ENCODE peak calls at places on chromosomes 5 and 9, in ten cellular contexts. U is psoas muscle, Z is right atrium auricular region, C is B cell, D is activated B cell treated with CpG ODN at 0.5 μM for 24 hours, M is foreskin fibroblast, E is BJ, Q is epithelial cell of esophagus, H is WTC11, L is AG10803. J is an unnamed sample.

GRCh38 chr5:68839019-68839552 is 254.7 kb upstream of the SLC30A5 start:
- DNase-seq in U (peak), Z (no peak), C (no peak), D (no peak), M (peak), E (peak), Q (peak), H (no peak), L (peak), J (no peak)

GRCh38 chr9:137021574-137021978 is 6.5 kb downstream of the ABCA2 start:
- DNase-seq in U (no peak), Z (no peak), C (no peak), D (no peak), M (no peak), E (no peak), Q (no peak), H (no peak), L (no peak), J (no peak)

GRCh38 chr9:130442746-130443455 is 1.9 kb upstream of the ASS1 start:
- DNase-seq in U (peak), Z (no peak), C (no peak), D (no peak), M (no peak), E (no peak), Q (no peak), H (no peak), L (no peak), J (no peak)

GRCh38 chr5:16819522-16820167 is 116.4 kb downstream of the MYO10 start:
- DNase-seq in U (no peak), Z (no peak), C (no peak), D (no peak), M (peak), E (peak), Q (peak), H (no peak), L (peak), J (no peak)

GRCh38 chr5:146394486-146394885 is 52.6 kb upstream of the TCERG1 start:
- DNase-seq in U (no peak), Z (no peak), C (no peak), D (no peak), M (no peak), E (no peak), Q (no peak), H (no peak), L (no peak), J (no peak)

GRCh38 chr5:72658767-72659540 is 151.7 kb upstream of the ZNF366 start:
- DNase-seq in U (no peak), Z (no peak), C (no peak), D (no peak), M (peak), E (no peak), Q (no peak), H (no peak), L (peak), J (no peak)

GRCh38 chr9:93228453-93228852 is 44.5 kb downstream of the WNK2 start:
- DNase-seq in U (peak), Z (no peak), C (no peak), D (no peak), M (no peak), E (no peak), Q (no peak), H (no peak), L (no peak), J (no peak)

GRCh38 chr5:60354322-60354721 is 345.6 kb downstream of the DEPDC1B start:
- DNase-seq in U (no peak), Z (no peak), C (no peak), D (no peak), M (no peak), E (no peak), Q (no peak), H (no peak), L (no peak), J (no peak)

GRCh38 chr5:115831163-115831768 is 10.1 kb downstream of the ATG12 start:
- DNase-seq in U (no peak), Z (no peak), C (peak), D (no peak), M (peak), E (no peak), Q (peak), H (no peak), L (peak), J (peak)

GRCh38 chr9:134770972-134771971 is 109.3 kb upstream of the FCN2 start:
- DNase-seq in U (no peak), Z (no peak), C (no peak), D (no peak), M (no peak), E (no peak), Q (no peak), H (no peak), L (no peak), J (no peak)

GRCh38 chr5:75089137-75089536 is 36.8 kb upstream of the GCNT4 start:
- DNase-seq in U (no peak), Z (no peak), C (no peak), D (no peak), M (peak), E (no peak), Q (peak), H (no peak), L (no peak), J (no peak)

GRCh38 chr5:39464096-39464495 is 39.3 kb upstream of the DAB2 start:
- DNase-seq in U (no peak), Z (no peak), C (no peak), D (no peak), M (no peak), E (no peak), Q (no peak), H (no peak), L (peak), J (no peak)

GRCh38 chr9:21549251-21549765 is 67.2 kb upstream of the IFNE start:
- DNase-seq in U (no peak), Z (no peak), C (no peak), D (no peak), M (peak), E (peak), Q (peak), H (no peak), L (peak), J (peak)

GRCh38 chr5:170216262-170216864 is 16.4 kb upstream of the C5orf58 start:
- DNase-seq in U (no peak), Z (no peak), C (no peak), D (no peak), M (peak), E (no peak), Q (peak), H (peak), L (peak), J (peak)

GRCh38 chr5:29162297-29162696 is 2031.2 kb upstream of the CDH6 start:
- DNase-seq in U (no peak), Z (no peak), C (no peak), D (no peak), M (no peak), E (no peak), Q (no peak), H (no peak), L (no peak), J (no peak)

GRCh38 chr5:168706655-168707069 is 127.5 kb upstream of the PANK3 start:
- DNase-seq in U (no peak), Z (no peak), C (no peak), D (no peak), M (peak), E (no peak), Q (peak), H (peak), L (peak), J (peak)

GRCh38 chr9:31950756-31951155 is 433.7 kb upstream of the ACO1 start:
- DNase-seq in U (no peak), Z (no peak), C (no peak), D (no peak), M (no peak), E (no peak), Q (no peak), H (peak), L (no peak), J (no peak)

GRCh38 chr9:116661037-116661954 is 25.8 kb upstream of the TRIM32 start:
- DNase-seq in U (no peak), Z (no peak), C (no peak), D (no peak), M (peak), E (peak), Q (peak), H (no peak), L (peak), J (peak)

GRCh38 chr5:83265318-83265717 is 188.0 kb downstream of the XRCC4 start:
- DNase-seq in U (no peak), Z (no peak), C (no peak), D (no peak), M (peak), E (no peak), Q (no peak), H (no peak), L (no peak), J (peak)

GRCh38 chr5:140926903-140927573 is 939 bp downstream of the PCDHAC1 start:
- DNase-seq in U (peak), Z (peak), C (no peak), D (no peak), M (peak), E (no peak), Q (peak), H (peak), L (peak), J (peak)

GRCh38 chr5:54990751-54991349 is 5.5 kb upstream of the ESM1 start:
- DNase-seq in U (no peak), Z (no peak), C (no peak), D (no peak), M (peak), E (peak), Q (peak), H (no peak), L (peak), J (no peak)

GRCh38 chr5:134438641-134439621 is 27.2 kb upstream of the CDKN2AIPNL start:
- DNase-seq in U (peak), Z (peak), C (no peak), D (no peak), M (peak), E (peak), Q (peak), H (peak), L (peak), J (peak)
- TF ChIP-seq CTCF in U (no peak), Z (no peak), C (no peak), D (no peak), M (no peak), E (no peak), Q (peak), H (no peak), L (peak), J (no peak)

GRCh38 chr9:77455312-77455927 is 192.7 kb downstream of the GNA14 start:
- DNase-seq in U (no peak), Z (no peak), C (no peak), D (no peak), M (no peak), E (no peak), Q (peak), H (peak), L (no peak), J (peak)
- TF ChIP-seq CTCF in U (peak), Z (peak), C (peak), D (no peak), M (peak), E (peak), Q (peak), H (peak), L (peak), J (peak)

DNA sequence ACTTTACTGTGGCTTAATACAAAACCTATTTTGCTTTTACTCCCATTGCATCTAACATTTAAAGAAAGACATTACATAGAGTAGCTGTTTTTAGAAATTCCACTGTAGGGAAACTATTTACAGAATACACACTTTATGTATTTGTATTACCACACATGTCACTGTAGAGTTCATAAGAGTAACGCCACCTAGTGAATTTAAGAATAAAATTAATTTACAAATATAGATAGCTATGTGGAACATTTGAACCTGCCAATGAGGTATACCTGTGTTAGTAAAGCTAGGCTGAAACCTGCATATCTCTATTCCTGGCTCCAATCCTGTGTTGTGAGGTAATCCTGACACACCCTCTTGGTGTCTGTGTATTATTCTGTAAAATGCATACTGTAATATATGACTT is 234.4 kb downstream of the MAST4 start:
- DNase-seq in U (no peak), Z (no peak), C (no peak), D (no peak), M (no peak), E (no peak), Q (peak), H (no peak), L (no peak), J (no peak)
- TF ChIP-seq CTCF in U (no peak), Z (no peak), C (no peak), D (no peak), M (no peak), E (no peak), Q (no peak), H (no peak), L (peak), J (no peak)

DNA sequence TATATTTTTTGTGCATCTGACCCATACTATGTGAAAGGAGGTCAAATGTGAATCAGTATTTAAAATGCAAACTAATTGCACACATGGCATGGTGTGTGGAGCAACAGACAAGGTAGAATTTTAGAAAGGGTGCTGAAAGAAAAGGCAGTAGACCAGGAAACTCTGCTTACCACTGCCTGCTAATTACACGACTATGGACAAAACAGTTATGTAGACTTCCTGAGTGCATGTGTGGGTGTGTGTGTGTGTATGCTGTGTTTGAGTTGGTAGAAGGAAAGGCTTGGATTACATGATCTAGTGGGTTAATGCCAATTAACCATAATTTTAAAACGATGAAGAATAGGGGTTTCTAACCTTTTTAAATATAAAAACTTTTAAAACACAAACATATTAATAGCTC is 349.9 kb downstream of the SH3GL2 start:
- DNase-seq in U (no peak), Z (no peak), C (no peak), D (no peak), M (no peak), E (no peak), Q (no peak), H (no peak), L (no peak), J (no peak)
- TF ChIP-seq CTCF in U (no peak), Z (no peak), C (no peak), D (no peak), M (no peak), E (no peak), Q (no peak), H (no peak), L (no peak), J (no peak)

DNA sequence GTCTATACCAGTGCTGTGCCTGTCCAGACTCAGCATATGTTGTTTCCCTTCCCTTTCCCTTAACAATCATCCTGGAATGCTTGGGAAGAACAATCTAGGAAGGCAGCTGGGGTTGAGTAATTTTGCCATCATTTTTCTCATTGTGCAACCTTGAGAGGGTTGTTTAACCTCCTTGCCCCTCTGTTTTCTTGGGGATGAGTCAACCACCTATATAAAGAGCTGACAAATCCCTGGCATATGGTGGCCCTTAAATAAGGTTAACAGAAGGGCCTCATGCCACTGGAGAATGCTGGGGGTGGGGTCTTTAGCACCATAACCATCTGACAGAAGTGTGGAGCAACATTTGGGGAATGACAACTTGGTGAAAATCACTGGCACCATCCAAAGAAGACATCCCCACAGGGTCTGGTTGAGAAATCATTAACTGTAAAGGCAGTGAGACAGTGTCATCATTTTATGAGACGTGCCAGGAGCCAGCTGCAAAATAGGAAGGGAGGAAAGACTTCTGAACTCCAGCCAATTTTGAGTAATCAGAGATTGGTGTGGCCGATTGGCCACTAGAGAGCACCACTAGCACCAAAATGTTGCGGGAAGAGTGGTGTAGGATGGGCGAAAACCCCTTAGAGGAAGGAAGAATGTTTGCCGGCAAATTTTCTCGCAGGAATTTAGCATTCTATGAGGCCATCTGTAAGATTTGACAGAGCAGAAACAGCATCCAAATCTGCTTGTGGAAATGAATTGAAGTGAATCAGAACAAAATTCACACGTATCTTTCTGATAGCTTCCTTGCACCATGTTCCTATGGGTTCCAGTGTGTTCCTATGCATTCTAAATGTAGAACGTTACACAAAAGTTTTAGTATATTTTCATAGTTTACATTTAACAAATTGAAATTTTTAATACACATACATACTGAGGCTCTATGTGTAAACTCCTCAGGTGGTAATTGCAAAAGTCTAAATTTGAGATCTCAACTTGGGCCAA is 113.8 kb downstream of the MSX2 start:
- DNase-seq in U (peak), Z (no peak), C (no peak), D (no peak), M (peak), E (peak), Q (peak), H (peak), L (peak), J (no peak)
- TF ChIP-seq CTCF in U (peak), Z (no peak), C (no peak), D (no peak), M (peak), E (peak), Q (no peak), H (peak), L (peak), J (no peak)

DNA sequence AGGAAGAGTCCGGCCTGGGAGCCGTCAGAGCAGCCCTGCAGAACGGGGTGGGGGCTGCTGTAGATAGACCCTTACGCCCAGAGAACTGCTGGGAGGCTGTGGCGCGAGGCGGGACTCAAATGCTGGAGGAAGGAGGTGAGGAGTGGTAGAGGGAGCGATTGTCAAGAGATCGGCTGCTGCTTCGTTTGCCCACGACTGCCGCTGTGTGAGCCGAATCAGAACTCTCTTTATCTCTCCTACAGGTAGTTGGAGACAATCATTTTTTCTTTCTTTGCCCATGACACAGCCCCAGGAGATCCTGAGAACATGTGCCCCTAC is 446 bp downstream of the ZNF79 start:
- DNase-seq in U (no peak), Z (no peak), C (no peak), D (no peak), M (no peak), E (no peak), Q (no peak), H (no peak), L (no peak), J (no peak)
- TF ChIP-seq CTCF in U (no peak), Z (no peak), C (peak), D (no peak), M (no peak), E (no peak), Q (no peak), H (no peak), L (peak), J (no peak)